ENCODE peak calls at places on chromosomes 3 and 15, in seven cellular contexts. P, A, W, E, V, I and H are unnamed samples.

GRCh38 chr15:81273200-81273599 is 50.7 kb downstream of the STARD5 start:
- DNase-seq in P (no peak), A (no peak), W (no peak), E (no peak), V (no peak), I (no peak), H (no peak)

GRCh38 chr15:51620647-51621046 is 1.9 kb downstream of the DMXL2 start:
- DNase-seq in P (no peak), A (peak; percentile 66), W (no peak), E (no peak), V (no peak), I (no peak), H (no peak)

GRCh38 chr15:100569406-100569805 is 32.6 kb downstream of the LINS1 start:
- DNase-seq in P (no peak), A (no peak), W (no peak), E (no peak), V (no peak), I (no peak), H (no peak)

GRCh38 chr3:63814300-63814699 is 4.8 kb upstream of the C3orf49 start:
- DNase-seq in P (no peak), A (no peak), W (no peak), E (no peak), V (no peak), I (no peak), H (no peak)

GRCh38 chr15:41445399-41445798 is 28.5 kb downstream of the RTF1 start:
- DNase-seq in P (no peak), A (no peak), W (no peak), E (no peak), V (no peak), I (no peak), H (no peak)

GRCh38 chr15:69697913-69698312 is 245.3 kb downstream of the RPLP1 start:
- DNase-seq in P (no peak), A (no peak), W (no peak), E (no peak), V (no peak), I (no peak), H (no peak)

GRCh38 chr15:81809543-81809942 is 236.3 kb downstream of the MEX3B start:
- DNase-seq in P (no peak), A (peak; percentile 66), W (no peak), E (no peak), V (no peak), I (no peak), H (no peak)

GRCh38 chr3:139236336-139236735 is 107.5 kb upstream of the MRPS22 start:
- DNase-seq in P (no peak), A (no peak), W (no peak), E (no peak), V (no peak), I (no peak), H (no peak)

GRCh38 chr3:160885791-160886286 is 129.8 kb downstream of the PPM1L start:
- DNase-seq in P (no peak), A (peak; percentile 98), W (no peak), E (no peak), V (peak; percentile 75), I (peak; percentile 89), H (no peak)

GRCh38 chr3:141682007-141682406 is 56.1 kb upstream of the RNF7 start:
- DNase-seq in P (no peak), A (no peak), W (no peak), E (no peak), V (no peak), I (no peak), H (no peak)

GRCh38 chr3:29138171-29138570 is 142.7 kb upstream of the RBMS3 start:
- DNase-seq in P (no peak), A (no peak), W (no peak), E (no peak), V (no peak), I (no peak), H (no peak)

GRCh38 chr3:159764211-159765024 is 224.2 kb upstream of the IL12A start:
- DNase-seq in P (peak; percentile 66), A (peak; percentile 73), W (peak; percentile 25), E (peak; percentile 57), V (no peak), I (peak; percentile 58), H (no peak)

GRCh38 chr3:39415983-39416382 is 9.5 kb downstream of the RPSA start:
- DNase-seq in P (no peak), A (no peak), W (no peak), E (no peak), V (no peak), I (no peak), H (no peak)

GRCh38 chr3:112303811-112304325 is 9.9 kb upstream of the SLC9C1 start:
- DNase-seq in P (no peak), A (no peak), W (no peak), E (no peak), V (no peak), I (no peak), H (no peak)

GRCh38 chr15:93372209-93372910 is 283.3 kb upstream of the RGMA start:
- DNase-seq in P (no peak), A (no peak), W (no peak), E (no peak), V (no peak), I (no peak), H (no peak)

GRCh38 chr3:10008588-10009344 is 17.5 kb upstream of the FANCD2 start:
- DNase-seq in P (peak; percentile 91), A (no peak), W (peak; percentile 67), E (no peak), V (peak; percentile 89), I (peak; percentile 86), H (peak; percentile 92)

GRCh38 chr15:38702178-38702912 is 137.7 kb upstream of the RASGRP1 start:
- DNase-seq in P (no peak), A (no peak), W (no peak), E (no peak), V (no peak), I (no peak), H (no peak)

GRCh38 chr3:196124608-196125007 is 42.7 kb upstream of the TFRC start:
- DNase-seq in P (no peak), A (peak; percentile 56), W (no peak), E (no peak), V (no peak), I (no peak), H (no peak)